ENCODE peak calls at places on chromosomes 11 and 22, in nine cellular contexts. X, J, T, L, Z, Q, A, H and B are unnamed samples. For H3K9me3, the result is how much of the 10 kb centered on the place peaks cover.

GRCh38 chr11:73376803-73377629 is 817 bp downstream of the RELT start:
- DNase-seq in X (peak), J (peak), T (peak), L (peak), Z (peak), Q (peak), A (peak), H (peak), B (peak)

GRCh38 chr11:115161876-115162275 is 342.3 kb downstream of the CADM1 start:
- DNase-seq in X (no peak), J (no peak), T (no peak), L (no peak), Z (no peak), Q (no peak), A (no peak), H (no peak), B (no peak)

GRCh38 chr11:114259124-114259526 is 37.1 kb upstream of the NNMT start:
- DNase-seq in X (no peak), J (no peak), T (peak), L (peak), Z (no peak), Q (no peak), A (no peak), H (no peak), B (no peak)

GRCh38 chr22:19019029-19019678 is 83.1 kb upstream of the PRODH start:
- DNase-seq in X (no peak), J (no peak), T (no peak), L (no peak), Z (no peak), Q (no peak), A (no peak), H (no peak), B (no peak)

GRCh38 chr11:88484873-88485621 is 147.5 kb upstream of the CTSC start:
- DNase-seq in X (peak), J (peak), T (no peak), L (no peak), Z (peak), Q (peak), A (peak), H (peak), B (no peak)

GRCh38 chr11:61671527-61671926 is 8.7 kb upstream of the DAGLA start:
- DNase-seq in X (no peak), J (peak), T (no peak), L (no peak), Z (no peak), Q (no peak), A (peak), H (peak), B (no peak)

GRCh38 chr11:85772700-85773099 is 38.2 kb downstream of the SYTL2 start:
- DNase-seq in X (peak), J (no peak), T (no peak), L (no peak), Z (peak), Q (no peak), A (no peak), H (no peak), B (no peak)

GRCh38 chr11:209275-210121 is 2.0 kb downstream of the RIC8A start:
- DNase-seq in X (no peak), J (peak), T (no peak), L (peak), Z (no peak), Q (peak), A (peak), H (peak), B (no peak)

GRCh38 chr11:96045622-96046456 is 121.9 kb upstream of the MTMR2 start:
- DNase-seq in X (peak), J (no peak), T (peak), L (peak), Z (peak), Q (peak), A (no peak), H (peak), B (no peak)

GRCh38 chr22:50620861-50621490 is 7.0 kb downstream of the ARSA start:
- DNase-seq in X (no peak), J (no peak), T (peak), L (no peak), Z (no peak), Q (no peak), A (peak), H (no peak), B (peak)

GRCh38 chr22:48205790-48206189 is 1443.3 kb downstream of the TBC1D22A start:
- DNase-seq in X (no peak), J (no peak), T (no peak), L (no peak), Z (no peak), Q (no peak), A (peak), H (no peak), B (no peak)

GRCh38 chr22:48209473-48210271 is 1447.2 kb downstream of the TBC1D22A start:
- DNase-seq in X (no peak), J (no peak), T (no peak), L (no peak), Z (no peak), Q (no peak), A (no peak), H (no peak), B (no peak)

GRCh38 chr22:48210812-48211211 is 1448.4 kb downstream of the TBC1D22A start:
- DNase-seq in X (no peak), J (no peak), T (no peak), L (no peak), Z (no peak), Q (no peak), A (no peak), H (no peak), B (no peak)

GRCh38 chr22:48212727-48213126 is 1450.3 kb downstream of the TBC1D22A start:
- DNase-seq in X (no peak), J (no peak), T (no peak), L (no peak), Z (no peak), Q (no peak), A (no peak), H (no peak), B (no peak)

GRCh38 chr22:48208894-48209293 is 1446.4 kb downstream of the TBC1D22A start:
- DNase-seq in X (no peak), J (no peak), T (no peak), L (no peak), Z (no peak), Q (no peak), A (no peak), H (no peak), B (no peak)
- H3K9me3 ChIP-seq in X (under half), J (under half), T (under half), L (under half), Z (under half), Q (under half), A (under half), H (under half), B (under half)

GRCh38 chr22:49534386-49534785 is 293.3 kb downstream of the BRD1 start:
- DNase-seq in X (no peak), J (no peak), T (peak), L (no peak), Z (no peak), Q (no peak), A (no peak), H (peak), B (no peak)

GRCh38 chr22:49532831-49533802 is 294.6 kb downstream of the BRD1 start:
- DNase-seq in X (no peak), J (no peak), T (peak), L (peak), Z (no peak), Q (no peak), A (no peak), H (no peak), B (no peak)

GRCh38 chr22:49530671-49531532 is 296.8 kb downstream of the BRD1 start:
- DNase-seq in X (no peak), J (no peak), T (no peak), L (no peak), Z (no peak), Q (no peak), A (no peak), H (no peak), B (peak)

GRCh38 chr22:49533886-49534285 is 293.8 kb downstream of the BRD1 start:
- DNase-seq in X (no peak), J (no peak), T (peak), L (peak), Z (no peak), Q (no peak), A (no peak), H (no peak), B (no peak)

DNA sequence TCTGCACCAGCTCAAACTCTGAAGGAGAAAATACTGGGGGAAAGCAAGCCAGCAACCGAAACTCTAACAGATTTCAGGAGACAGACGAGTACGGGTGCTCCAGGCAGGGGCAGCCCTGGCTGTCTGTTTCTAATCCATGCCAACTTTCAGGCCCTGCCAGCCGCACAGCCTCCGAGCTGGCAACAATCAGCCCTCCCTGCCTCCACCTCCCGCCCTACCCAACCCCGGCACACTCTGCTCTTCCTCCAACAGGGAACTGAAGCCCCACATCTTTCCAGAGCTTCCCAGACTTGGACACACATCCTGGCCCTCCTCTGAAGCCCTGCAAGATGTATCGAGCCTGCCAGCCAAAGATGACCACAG is 296.2 kb downstream of the BRD1 start:
- DNase-seq in X (no peak), J (no peak), T (no peak), L (no peak), Z (no peak), Q (no peak), A (no peak), H (no peak), B (no peak)
- H3K9me3 ChIP-seq in X (under half), J (under half), T (under half), L (under half), Z (under half), Q (under half), A (under half), H (under half), B (under half)

DNA sequence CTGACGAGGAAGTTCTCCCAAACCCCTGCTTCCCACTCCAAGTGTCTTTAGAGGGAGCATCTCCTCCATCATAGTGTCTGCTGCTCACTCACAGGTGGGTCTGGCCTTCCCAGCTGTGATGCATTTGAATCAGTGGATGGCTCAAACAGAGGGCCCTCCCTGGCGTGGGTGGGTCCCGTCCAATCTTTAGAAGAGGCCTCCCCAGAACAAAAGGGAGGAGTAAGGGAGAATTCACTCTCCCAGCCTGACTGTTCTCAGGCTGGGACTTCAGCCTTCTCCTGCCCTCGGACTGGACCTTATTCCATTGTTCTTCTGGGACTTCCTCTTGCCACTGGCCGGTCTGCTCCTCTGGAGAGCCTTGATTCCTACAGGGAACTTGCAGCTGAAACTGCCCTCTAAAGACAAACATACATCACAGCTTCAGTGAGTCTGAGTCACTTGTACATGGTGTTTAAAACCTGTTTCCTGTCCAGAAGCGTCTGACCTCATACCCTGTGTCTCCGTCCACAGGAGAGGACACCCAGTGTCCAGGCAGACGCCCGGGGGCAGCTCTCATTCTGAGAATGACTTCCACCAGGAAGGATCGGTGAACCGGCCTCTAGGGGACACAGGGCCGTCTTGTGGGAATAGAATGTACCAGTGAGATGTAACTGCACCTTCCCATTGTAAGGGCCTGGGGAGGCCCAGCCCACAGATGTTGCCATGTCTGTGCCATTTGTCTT is 234.7 kb downstream of the BRD1 start:
- DNase-seq in X (no peak), J (no peak), T (peak), L (peak), Z (no peak), Q (no peak), A (no peak), H (no peak), B (no peak)
- H3K9me3 ChIP-seq in X (under half), J (under half), T (under half), L (under half), Z (under half), Q (under half), A (under half), H (under half), B (under half)

GRCh38 chr11:1371377-1371776 is 18.4 kb upstream of the BRSK2 start:
- DNase-seq in X (no peak), J (no peak), T (peak), L (no peak), Z (no peak), Q (no peak), A (no peak), H (no peak), B (no peak)

GRCh38 chr11:1370186-1371025 is 19.3 kb upstream of the BRSK2 start:
- DNase-seq in X (no peak), J (no peak), T (peak), L (no peak), Z (no peak), Q (no peak), A (no peak), H (no peak), B (no peak)

GRCh38 chr11:1369371-1370005 is 20.2 kb upstream of the BRSK2 start:
- DNase-seq in X (no peak), J (no peak), T (peak), L (no peak), Z (no peak), Q (no peak), A (no peak), H (no peak), B (peak)

GRCh38 chr11:1371836-1372465 is 17.8 kb upstream of the BRSK2 start:
- DNase-seq in X (no peak), J (no peak), T (peak), L (no peak), Z (no peak), Q (no peak), A (no peak), H (no peak), B (peak)

DNA sequence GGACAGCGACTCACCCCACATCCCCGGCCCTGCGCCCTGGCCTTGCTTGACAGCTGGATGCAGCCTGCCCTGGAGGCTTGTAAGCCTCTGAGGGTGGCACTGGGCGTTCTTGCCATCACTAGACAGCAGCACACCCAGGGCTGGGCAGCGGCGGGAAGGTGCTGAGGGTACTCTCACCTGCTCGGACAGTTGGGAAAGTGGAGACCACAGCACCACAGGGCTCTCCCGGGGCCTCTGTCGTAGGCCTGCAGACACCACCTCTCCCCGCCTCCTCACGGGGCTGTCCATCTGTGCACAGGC is 18.8 kb upstream of the BRSK2 start:
- DNase-seq in X (no peak), J (no peak), T (no peak), L (no peak), Z (no peak), Q (no peak), A (no peak), H (no peak), B (no peak)
- H3K9me3 ChIP-seq in X (under half), J (under half), T (under half), L (under half), Z (under half), Q (under half), A (under half), H (under half), B (under half)